ENCODE peak calls at places on chromosomes 7 and 10, in six cellular contexts. S is hepatocyte, X is MM.1S, N is GM23338, W is heart right ventricle, L is foreskin fibroblast. Y is an unnamed sample.
A peak's percentile ranks its signal among the peaks of the same experiment; 100 is the strongest.

GRCh38 chr10:102230861-102231356 is 4.8 kb downstream of the ELOVL3 start:
- DNase-seq in S (peak; percentile 65), X (peak; percentile 32), N (peak; percentile 87), W (no peak), L (peak; percentile 68), Y (no peak)

GRCh38 chr10:32970910-32971309 is 12.9 kb upstream of the ITGB1 start:
- DNase-seq in S (no peak), X (no peak), N (no peak), W (no peak), L (no peak), Y (no peak)

GRCh38 chr10:114389429-114389828 is 14.9 kb downstream of the AFAP1L2 start:
- DNase-seq in S (no peak), X (no peak), N (no peak), W (no peak), L (peak; percentile 10), Y (no peak)

GRCh38 chr7:118974836-118975235 is 750.3 kb downstream of the ANKRD7 start:
- DNase-seq in S (no peak), X (no peak), N (no peak), W (no peak), L (no peak), Y (no peak)

GRCh38 chr10:131708225-131708624 is 192.6 kb upstream of the PPP2R2D start:
- DNase-seq in S (no peak), X (no peak), N (no peak), W (no peak), L (no peak), Y (no peak)

GRCh38 chr7:40859965-40860543 is 725.2 kb downstream of the SUGCT start:
- DNase-seq in S (no peak), X (no peak), N (no peak), W (peak; percentile 24), L (no peak), Y (no peak)

GRCh38 chr10:101563007-101563406 is 25.1 kb downstream of the POLL start:
- DNase-seq in S (no peak), X (no peak), N (no peak), W (no peak), L (no peak), Y (no peak)

GRCh38 chr7:31134246-31135188 is 82.4 kb downstream of the ADCYAP1R1 start:
- DNase-seq in S (peak; percentile 91), X (peak; percentile 77), N (peak; percentile 97), W (peak; percentile 73), L (peak; percentile 81), Y (peak; percentile 54)

GRCh38 chr10:89476676-89477075 is 58.7 kb downstream of the SLC16A12 start:
- DNase-seq in S (no peak), X (no peak), N (no peak), W (no peak), L (no peak), Y (no peak)

DNA sequence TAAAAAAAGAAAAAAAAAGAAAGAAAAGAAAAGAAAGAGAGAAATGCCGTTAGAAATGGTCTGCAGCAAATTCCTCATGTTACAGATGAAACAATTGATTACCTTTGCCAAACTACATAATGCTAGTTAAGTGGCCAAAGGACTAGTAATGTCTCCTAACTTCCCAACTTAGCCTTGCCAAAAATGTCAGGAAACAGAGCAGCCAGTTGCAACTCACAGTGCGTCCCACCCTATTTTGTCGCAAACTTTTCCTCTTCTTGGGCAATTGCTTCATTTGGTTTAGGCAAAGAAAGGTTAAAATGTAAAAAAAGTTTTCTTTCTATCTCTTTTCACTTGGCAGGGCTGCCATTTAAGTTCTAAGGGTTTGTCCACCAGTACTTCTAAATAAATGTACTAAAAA is 53.1 kb downstream of the APBB1IP start:
- DNase-seq in S (no peak), X (no peak), N (no peak), W (no peak), L (no peak), Y (no peak)
- H3K4me3 ChIP-seq in S (no peak overlapping the region), X (no peak overlapping the region), N (no peak overlapping the region), W (no peak overlapping the region), L (no peak overlapping the region), Y (no peak overlapping the region)

DNA sequence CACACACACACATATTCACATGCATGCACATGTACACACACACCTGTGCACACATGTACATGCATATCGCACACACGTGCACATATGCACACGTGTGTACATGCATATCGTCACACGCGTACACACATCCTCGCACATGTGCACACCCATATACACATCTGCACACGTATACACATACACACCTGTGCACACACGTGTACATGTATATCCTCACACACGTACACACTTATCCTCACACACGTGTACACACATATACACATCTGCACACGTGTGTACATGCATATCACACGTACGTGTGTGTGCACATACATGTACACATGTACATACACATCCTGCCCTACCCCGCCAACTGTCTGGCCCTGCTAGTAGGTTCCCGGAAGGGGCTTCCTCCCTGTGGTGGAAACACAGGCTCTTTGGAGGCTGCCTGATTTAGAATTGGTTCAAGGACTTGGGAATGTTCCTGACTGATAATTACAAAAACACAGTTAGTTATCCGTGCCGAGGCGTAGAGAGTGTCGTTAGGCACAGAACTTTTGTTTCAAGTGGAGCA is 18.4 kb upstream of the PRKAR1B start:
- DNase-seq in S (no peak), X (no peak), N (no peak), W (no peak), L (no peak), Y (no peak)
- TF ChIP-seq CTCF in S (no peak), X (no peak), N (no peak), W (no peak), L (no peak), Y (no peak)

GRCh38 chr7:20786421-20786778 is 286 bp downstream of the SP8 start:
- DNase-seq in S (no peak), X (no peak), N (no peak), W (no peak), L (peak; percentile 6), Y (no peak)
- H3K4me3 ChIP-seq in S (peak overlapping the region; percentile 29), X (peak overlapping the region; percentile 32), N (peak overlapping the region; percentile 63), W (peak overlapping the region; percentile 18), L (peak overlapping the region; percentile 4), Y (no peak overlapping the region)

GRCh38 chr7:28615091-28615490 is 202.8 kb downstream of the CREB5 start:
- DNase-seq in S (no peak), X (no peak), N (peak; percentile 55), W (no peak), L (no peak), Y (no peak)
- TF ChIP-seq CTCF in S (no peak), X (peak; percentile 22), N (peak; percentile 56), W (peak; percentile 26), L (peak; percentile 8), Y (peak; percentile 17)

DNA sequence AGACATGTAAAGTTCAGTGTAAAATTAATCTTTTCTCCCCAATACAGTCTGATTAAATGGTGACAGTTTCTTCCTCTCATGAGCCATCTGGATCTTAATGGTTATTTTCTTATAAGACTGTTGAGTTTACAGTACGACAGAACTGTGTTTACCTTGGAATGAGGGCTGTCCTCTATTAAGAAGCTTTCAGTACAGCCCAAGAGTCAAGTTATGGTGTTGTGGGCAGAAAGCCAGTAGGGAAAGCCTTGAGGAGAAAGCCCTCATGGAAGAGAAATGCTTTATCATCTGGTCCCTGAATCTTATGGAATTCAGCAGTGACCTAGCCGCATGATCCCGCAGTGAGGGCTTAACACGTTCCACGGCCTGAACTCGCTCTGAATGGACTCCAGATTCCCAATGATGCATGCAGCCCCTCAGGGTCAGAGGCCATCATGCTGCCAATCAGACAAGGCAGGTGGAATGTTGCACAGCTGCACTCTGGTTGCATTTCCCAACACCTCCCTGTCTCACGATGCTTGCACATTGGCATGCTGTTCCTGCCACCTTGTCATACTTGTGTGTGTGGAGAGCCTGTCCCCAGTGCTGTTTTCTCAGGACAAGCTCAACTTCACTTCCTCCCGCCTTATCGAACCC is 211.3 kb upstream of the TCF7L2 start:
- DNase-seq in S (peak; percentile 50), X (no peak), N (no peak), W (no peak), L (peak; percentile 63), Y (no peak)
- H3K4me3 ChIP-seq in S (no peak overlapping the region), X (no peak overlapping the region), N (no peak overlapping the region), W (no peak overlapping the region), L (no peak overlapping the region), Y (no peak overlapping the region)

GRCh38 chr10:84534168-84534567 is 205.8 kb downstream of the CCSER2 start:
- DNase-seq in S (no peak), X (no peak), N (peak; percentile 23), W (no peak), L (no peak), Y (no peak)
- TF ChIP-seq CTCF in S (peak; percentile 11), X (peak; percentile 11), N (peak; percentile 37), W (no peak), L (no peak), Y (no peak)

Y was measured in HFF-Myc.